ENCODE peak calls at places on chromosomes 7 and 10, in six cellular contexts. B, S, M, I, F and N are unnamed samples.

GRCh38 chr7:2138146-2138765 is 94.5 kb downstream of the MAD1L1 start:
- DNase-seq in B (peak; percentile 43), S (no peak), M (no peak), I (no peak), F (peak; percentile 90), N (no peak)

GRCh38 chr10:45502458-45502857 is 128.4 kb downstream of the ALOX5 start:
- DNase-seq in B (no peak), S (no peak), M (no peak), I (no peak), F (no peak), N (no peak)

GRCh38 chr7:46544396-46545008 is 623.4 kb upstream of the IGFBP3 start:
- DNase-seq in B (no peak), S (peak; percentile 55), M (no peak), I (peak; percentile 64), F (no peak), N (no peak)

GRCh38 chr7:100156331-100157068 is 2.0 kb downstream of the TRAPPC14 start:
- DNase-seq in B (no peak), S (no peak), M (no peak), I (no peak), F (no peak), N (no peak)

GRCh38 chr7:140036224-140036651 is 26.5 kb downstream of the PARP12 start:
- DNase-seq in B (no peak), S (no peak), M (peak; percentile 12), I (no peak), F (no peak), N (no peak)

GRCh38 chr7:110766874-110767273 is 324.1 kb upstream of the LRRN3 start:
- DNase-seq in B (no peak), S (no peak), M (no peak), I (no peak), F (no peak), N (no peak)

GRCh38 chr7:1055491-1056005 is 11.2 kb downstream of the GPR146 start:
- DNase-seq in B (no peak), S (no peak), M (no peak), I (no peak), F (no peak), N (no peak)

GRCh38 chr7:88075216-88075615 is 141.2 kb downstream of the ADAM22 start:
- DNase-seq in B (no peak), S (no peak), M (no peak), I (no peak), F (no peak), N (no peak)

GRCh38 chr7:4237296-4238235 is 444.5 kb upstream of the FOXK1 start:
- DNase-seq in B (no peak), S (no peak), M (no peak), I (no peak), F (no peak), N (no peak)

GRCh38 chr7:14374336-14374735 is 384.9 kb upstream of the ETV1 start:
- DNase-seq in B (no peak), S (no peak), M (no peak), I (no peak), F (no peak), N (no peak)

GRCh38 chr10:65670087-65670486 is 1255.7 kb upstream of the LRRTM3 start:
- DNase-seq in B (no peak), S (no peak), M (no peak), I (no peak), F (no peak), N (no peak)

GRCh38 chr7:87287738-87288341 is 57.6 kb upstream of the CROT start:
- DNase-seq in B (no peak), S (no peak), M (no peak), I (no peak), F (no peak), N (no peak)

GRCh38 chr7:39228946-39229345 is 251.2 kb downstream of the POU6F2 start:
- DNase-seq in B (no peak), S (no peak), M (no peak), I (no peak), F (no peak), N (no peak)

GRCh38 chr10:113496124-113496523 is 56.7 kb upstream of the HABP2 start:
- DNase-seq in B (no peak), S (no peak), M (no peak), I (no peak), F (no peak), N (no peak)

GRCh38 chr7:47581821-47582747 is at the start of gene TNS3:
- DNase-seq in B (peak; percentile 46), S (no peak), M (peak; percentile 32), I (no peak), F (no peak), N (no peak)

GRCh38 chr7:135147341-135147898 is 452 bp upstream of the TMEM140 start:
- DNase-seq in B (no peak), S (no peak), M (no peak), I (no peak), F (no peak), N (no peak)

GRCh38 chr7:158120751-158121150 is 466.9 kb downstream of the PTPRN2 start:
- DNase-seq in B (no peak), S (no peak), M (no peak), I (no peak), F (no peak), N (no peak)

GRCh38 chr10:107545717-107546116 is 381.2 kb upstream of the SORCS1 start:
- DNase-seq in B (no peak), S (no peak), M (no peak), I (no peak), F (no peak), N (no peak)

GRCh38 chr10:86192147-86192546 is 174.4 kb downstream of the GRID1 start:
- DNase-seq in B (no peak), S (no peak), M (no peak), I (no peak), F (no peak), N (no peak)

GRCh38 chr10:34524369-34525091 is 290.6 kb downstream of the PARD3 start:
- DNase-seq in B (no peak), S (no peak), M (no peak), I (no peak), F (no peak), N (no peak)

GRCh38 chr7:136685506-136685905 is 182.9 kb upstream of the CHRM2 start:
- DNase-seq in B (no peak), S (no peak), M (no peak), I (no peak), F (no peak), N (no peak)

GRCh38 chr7:68224041-68224534 is 1227.5 kb downstream of the TYW1 start:
- DNase-seq in B (peak; percentile 9), S (no peak), M (no peak), I (no peak), F (no peak), N (no peak)

GRCh38 chr7:3073763-3074460 is 30.2 kb upstream of the CARD11 start:
- DNase-seq in B (no peak), S (no peak), M (no peak), I (no peak), F (no peak), N (no peak)

GRCh38 chr7:5452937-5453540 is 29.4 kb upstream of the TNRC18 start:
- DNase-seq in B (no peak), S (no peak), M (peak; percentile 27), I (peak; percentile 30), F (no peak), N (no peak)

GRCh38 chr10:103583871-103584215 is 90.3 kb downstream of the NEURL1 start:
- DNase-seq in B (no peak), S (no peak), M (no peak), I (no peak), F (no peak), N (peak; percentile 82)

GRCh38 chr10:113880236-113880635 is 25.8 kb downstream of the NHLRC2 start:
- DNase-seq in B (no peak), S (peak; percentile 70), M (no peak), I (no peak), F (no peak), N (no peak)

GRCh38 chr7:115618676-115619075 is 411.9 kb downstream of the TFEC start:
- DNase-seq in B (no peak), S (no peak), M (no peak), I (peak; percentile 4), F (no peak), N (no peak)

GRCh38 chr7:30994206-30995100 is 30.7 kb downstream of the GHRHR start:
- DNase-seq in B (no peak), S (no peak), M (no peak), I (no peak), F (no peak), N (no peak)

GRCh38 chr7:35255417-35255798 is 1.5 kb upstream of the TBX20 start:
- DNase-seq in B (no peak), S (no peak), M (no peak), I (no peak), F (no peak), N (no peak)

GRCh38 chr7:2237109-2237602 is 4.4 kb upstream of the MAD1L1 start:
- DNase-seq in B (no peak), S (no peak), M (peak; percentile 60), I (no peak), F (peak; percentile 86), N (no peak)

GRCh38 chr7:925601-926000 is 28.9 kb downstream of the ADAP1 start:
- DNase-seq in B (no peak), S (no peak), M (no peak), I (no peak), F (no peak), N (no peak)

GRCh38 chr7:68439897-68440296 is 1158.4 kb upstream of the AUTS2 start:
- DNase-seq in B (no peak), S (no peak), M (no peak), I (no peak), F (no peak), N (no peak)